ENCODE peak calls at places on chromosomes 5 and 9, in six cellular contexts. V, I, S, R, B and T are unnamed samples.

GRCh38 chr5:172179032-172179989 is 8.7 kb downstream of the STK10 start:
- DNase-seq in V (peak; percentile 13), I (peak; percentile 85), S (no peak), R (peak; percentile 76), B (no peak), T (no peak)

GRCh38 chr9:128218518-128219389 is 15.6 kb downstream of the DNM1 start:
- DNase-seq in V (peak; percentile 95), I (peak; percentile 75), S (peak; percentile 44), R (peak; percentile 98), B (peak; percentile 84), T (peak; percentile 87)

GRCh38 chr5:63553069-63553468 is 409.2 kb downstream of the HTR1A start:
- DNase-seq in V (no peak), I (no peak), S (no peak), R (no peak), B (no peak), T (no peak)

GRCh38 chr5:146130440-146131045 is 25.2 kb upstream of the PLAC8L1 start:
- DNase-seq in V (peak; percentile 55), I (peak; percentile 64), S (peak; percentile 61), R (no peak), B (no peak), T (no peak)

GRCh38 chr5:109003928-109004327 is 256.2 kb downstream of the FER start:
- DNase-seq in V (no peak), I (no peak), S (no peak), R (no peak), B (no peak), T (no peak)

GRCh38 chr9:7273575-7273974 is 515.8 kb downstream of the KDM4C start:
- DNase-seq in V (peak; percentile 54), I (peak; percentile 69), S (peak; percentile 16), R (no peak), B (no peak), T (no peak)

GRCh38 chr9:69097053-69097452 is 61.5 kb downstream of the FXN start:
- DNase-seq in V (no peak), I (peak; percentile 45), S (peak; percentile 53), R (no peak), B (no peak), T (no peak)

GRCh38 chr9:100848731-100849130 is 179.8 kb upstream of the PLPPR1 start:
- DNase-seq in V (no peak), I (no peak), S (no peak), R (no peak), B (no peak), T (no peak)

GRCh38 chr5:170278611-170279500 is 18.7 kb downstream of the LCP2 start:
- DNase-seq in V (no peak), I (no peak), S (no peak), R (peak; percentile 92), B (no peak), T (peak; percentile 62)

GRCh38 chr9:34611811-34612787 is at the start of gene RPP25L:
- DNase-seq in V (peak; percentile 91), I (peak; percentile 87), S (peak; percentile 81), R (peak; percentile 94), B (peak; percentile 86), T (peak; percentile 90)
- TF ChIP-seq CTCF in V (no peak), I (no peak), S (no peak), R (no peak), B (no peak), T (no peak)

DNA sequence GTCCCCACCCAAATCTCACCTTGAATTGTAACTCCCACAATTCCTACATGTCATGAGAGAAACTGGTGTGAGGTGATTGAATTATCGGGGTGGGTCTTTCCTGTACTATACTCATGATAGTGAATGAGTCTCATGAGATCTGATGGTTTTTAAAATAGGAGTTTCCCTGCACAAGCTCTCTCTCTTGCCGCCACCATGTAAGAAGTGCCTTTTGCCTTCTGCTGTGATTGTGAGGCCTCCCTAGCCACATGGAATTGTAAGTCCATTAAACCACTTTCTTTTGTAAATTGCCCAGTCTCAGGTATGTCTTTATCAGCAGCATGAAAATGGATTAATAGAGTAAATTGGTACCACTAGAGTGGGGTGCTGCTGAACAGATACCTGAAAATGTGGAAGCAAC is 140.9 kb downstream of the ARHGEF28 start:
- DNase-seq in V (no peak), I (no peak), S (no peak), R (no peak), B (no peak), T (no peak)
- TF ChIP-seq CTCF in V (no peak), I (no peak), S (no peak), R (no peak), B (no peak), T (no peak)

GRCh38 chr5:158165647-158166046 is 306.7 kb upstream of the CLINT1 start:
- DNase-seq in V (no peak), I (no peak), S (no peak), R (no peak), B (no peak), T (no peak)
- TF ChIP-seq CTCF in V (no peak), I (no peak), S (peak; percentile 27), R (no peak), B (no peak), T (no peak)

GRCh38 chr9:76756273-76756650 is 8.0 kb upstream of the PCA3 start:
- DNase-seq in V (peak; percentile 24), I (peak; percentile 32), S (peak; percentile 64), R (peak; percentile 73), B (no peak), T (no peak)
- TF ChIP-seq CTCF in V (no peak), I (peak; percentile 14), S (peak; percentile 42), R (no peak), B (peak; percentile 29), T (no peak)

DNA sequence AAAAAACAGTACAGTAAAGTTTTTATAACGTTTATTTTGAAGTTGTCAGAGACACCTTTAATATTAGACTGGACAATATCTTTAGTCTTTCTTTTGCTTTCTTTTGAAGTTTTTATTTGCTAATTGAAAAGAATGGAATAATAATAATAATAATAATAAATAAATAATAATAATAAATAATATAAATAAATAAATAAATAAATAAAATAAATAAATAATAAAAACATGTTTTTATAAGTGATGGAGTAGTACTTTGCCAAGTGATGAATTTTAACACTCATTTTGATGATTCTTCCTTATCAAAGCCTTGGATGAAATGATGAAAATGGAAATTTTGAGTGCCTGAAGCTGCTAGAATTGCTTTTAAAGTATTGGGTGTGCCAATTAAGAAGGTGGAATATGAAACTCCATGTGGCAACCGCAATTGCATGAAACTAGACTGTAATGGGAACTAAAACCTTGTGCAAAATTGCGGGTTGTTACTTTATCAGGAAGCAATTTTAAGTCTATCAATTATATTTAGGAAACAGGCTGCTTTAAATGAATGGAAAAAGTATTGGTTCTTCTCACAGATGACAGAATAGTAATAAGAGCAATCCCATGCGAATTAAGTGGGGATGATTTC is 4.4 kb downstream of the ANXA1 start:
- DNase-seq in V (no peak), I (no peak), S (no peak), R (no peak), B (no peak), T (no peak)
- TF ChIP-seq CTCF in V (no peak), I (no peak), S (no peak), R (no peak), B (no peak), T (no peak)

DNA sequence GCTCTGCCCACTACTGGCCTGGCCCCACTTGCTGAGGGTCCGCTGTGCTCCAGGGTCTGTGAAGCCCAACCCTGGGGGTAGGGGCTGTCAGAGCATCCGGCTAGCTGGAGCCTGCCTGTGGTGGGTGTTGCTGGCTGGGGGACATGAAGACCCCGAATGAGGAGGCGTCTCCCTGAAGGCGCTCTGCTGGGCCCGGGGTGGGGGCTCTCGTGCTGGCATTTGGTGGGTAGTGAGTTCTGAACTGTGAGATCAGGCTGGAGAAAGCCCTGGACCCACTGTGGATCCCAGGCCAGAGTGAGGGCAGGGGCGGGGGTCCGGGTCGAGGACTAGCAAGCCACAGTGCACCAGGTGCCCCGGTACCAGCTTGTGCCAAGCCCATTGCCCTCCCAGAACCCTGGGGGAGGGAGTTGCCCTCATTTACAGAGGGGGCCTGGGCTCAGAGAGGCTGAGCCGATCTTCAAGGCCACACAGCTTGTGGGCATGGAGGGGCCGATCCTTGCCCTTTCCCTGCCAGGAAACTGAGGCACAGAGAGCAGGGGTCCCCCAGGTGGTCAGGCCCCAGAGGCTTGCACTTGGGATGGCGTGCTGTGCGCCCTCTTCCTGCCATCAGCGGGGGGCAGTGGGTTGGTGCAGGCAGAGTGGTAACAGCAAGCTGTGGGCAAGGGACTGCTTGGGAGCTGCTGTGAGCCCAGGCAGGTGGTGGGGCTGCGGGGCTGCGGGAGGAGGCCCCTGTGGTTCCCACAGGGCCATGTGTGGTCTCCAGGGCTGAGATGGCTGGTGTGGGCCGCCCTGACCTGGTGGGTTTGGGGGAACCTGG is 15.9 kb downstream of the RXRA start:
- DNase-seq in V (no peak), I (no peak), S (no peak), R (no peak), B (no peak), T (no peak)
- TF ChIP-seq CTCF in V (no peak), I (no peak), S (no peak), R (no peak), B (no peak), T (no peak)